ENCODE peak calls at places on chromosomes 1 and 21, in eight cellular contexts. D, H, N, M, X, T, I and S are unnamed samples. For H3K36me3, the result is how much of the 10 kb centered on the place peaks cover.

GRCh38 chr1:227395391-227396028 is 77.2 kb upstream of the CDC42BPA start:
- DNase-seq in H (peak), N (no peak), T (no peak), I (no peak), X (no peak), D (no peak), M (no peak), S (no peak)

GRCh38 chr1:8073116-8073855 is 47.2 kb upstream of the ERRFI1 start:
- DNase-seq in N (no peak), D (no peak), T (no peak), I (no peak), M (peak), H (no peak), X (no peak), S (peak)

GRCh38 chr1:65704318-65704717 is 88.4 kb upstream of the PDE4B start:
- DNase-seq in I (no peak), M (no peak), T (no peak), N (no peak), D (no peak), X (no peak), H (no peak), S (no peak)

GRCh38 chr1:183887826-183888819 is 83.2 kb downstream of the RGL1 start:
- DNase-seq in H (peak), D (no peak), I (no peak), M (no peak), X (peak), N (no peak), T (no peak), S (no peak)

GRCh38 chr21:38438476-38438893 is 59.8 kb downstream of the ERG start:
- DNase-seq in H (peak), I (no peak), N (peak), X (peak), M (peak), D (peak), T (peak), S (peak)

GRCh38 chr1:107390076-107390420 is 249.2 kb downstream of the NTNG1 start:
- DNase-seq in I (no peak), H (no peak), T (no peak), X (no peak), D (no peak), N (no peak), M (no peak), S (no peak)

GRCh38 chr21:36122977-36123376 is 11.9 kb upstream of the CBR3 start:
- DNase-seq in H (no peak), M (no peak), T (no peak), I (no peak), X (no peak), D (no peak), N (no peak), S (no peak)

GRCh38 chr1:224377676-224378006 is 21.0 kb downstream of the CNIH4 start:
- DNase-seq in I (no peak), X (peak), N (no peak), T (no peak), H (peak), M (no peak), D (no peak), S (no peak)

GRCh38 chr1:203754455-203754864 is 10.5 kb upstream of the LAX1 start:
- DNase-seq in T (no peak), N (no peak), M (no peak), D (no peak), I (peak), H (no peak), X (no peak), S (no peak)

GRCh38 chr21:33109574-33110339 is 39.8 kb downstream of the OLIG1 start:
- DNase-seq in N (peak), M (no peak), H (no peak), I (peak), T (peak), D (no peak), X (no peak), S (no peak)

GRCh38 chr1:53276902-53277281 is 38.6 kb upstream of the MAGOH start:
- DNase-seq in X (no peak), I (no peak), D (no peak), H (no peak), T (no peak), M (no peak), N (no peak), S (no peak)

GRCh38 chr1:153390938-153391710 is at the start of gene S100A8:
- DNase-seq in X (no peak), H (no peak), T (peak), M (peak), I (no peak), D (peak), N (peak), S (peak)

GRCh38 chr1:44326821-44327465 is 28.1 kb downstream of the ERI3 start:
- DNase-seq in D (no peak), T (no peak), I (no peak), X (no peak), H (peak), M (no peak), N (peak), S (no peak)

GRCh38 chr1:234954613-234955012 is 174.0 kb downstream of the TOMM20 start:
- DNase-seq in M (no peak), T (no peak), D (no peak), H (no peak), N (no peak), I (no peak), X (no peak), S (no peak)

GRCh38 chr1:228434674-228435073 is 18.0 kb upstream of the TRIM17 start:
- DNase-seq in I (peak), T (no peak), H (no peak), X (no peak), D (no peak), M (no peak), N (no peak), S (no peak)

GRCh38 chr1:232435746-232436145 is 194.2 kb downstream of the SIPA1L2 start:
- DNase-seq in N (no peak), X (peak), H (peak), T (no peak), D (peak), M (no peak), I (no peak), S (no peak)

GRCh38 chr1:23936481-23937176 is 23.0 kb upstream of the PNRC2 start:
- DNase-seq in N (peak), H (no peak), X (no peak), D (no peak), I (peak), M (no peak), T (no peak), S (no peak)

GRCh38 chr1:43460988-43461693 is 7.4 kb upstream of the HYI start:
- DNase-seq in I (no peak), X (peak), N (no peak), D (no peak), H (no peak), M (no peak), T (no peak), S (no peak)

GRCh38 chr21:44778983-44779382 is 22.6 kb downstream of the UBE2G2 start:
- DNase-seq in I (no peak), X (no peak), D (no peak), N (no peak), M (no peak), H (no peak), T (no peak), S (no peak)

GRCh38 chr1:64692911-64693310 is 52.0 kb upstream of the RAVER2 start:
- DNase-seq in N (no peak), I (no peak), M (no peak), T (no peak), H (no peak), X (no peak), D (no peak), S (no peak)

GRCh38 chr1:118928739-118929554 is 59.2 kb downstream of the TBX15 start:
- DNase-seq in X (peak), N (peak), M (no peak), H (peak), D (no peak), T (no peak), I (peak), S (no peak)

GRCh38 chr1:77605246-77606026 is 77.0 kb downstream of the ZZZ3 start:
- DNase-seq in X (peak), M (peak), H (peak), T (no peak), D (peak), I (no peak), N (no peak), S (peak)

GRCh38 chr1:78950801-78951200 is 55.7 kb downstream of the ADGRL4 start:
- DNase-seq in I (no peak), H (peak), D (no peak), T (no peak), M (no peak), N (no peak), X (peak), S (no peak)

GRCh38 chr1:51283977-51284376 is 46.4 kb downstream of the TTC39A start:
- DNase-seq in D (no peak), X (no peak), M (no peak), H (no peak), N (no peak), I (no peak), T (no peak), S (no peak)

GRCh38 chr21:34313116-34313515 is 50.7 kb upstream of the KCNE2 start:
- DNase-seq in M (no peak), D (no peak), T (no peak), X (peak), H (peak), N (no peak), I (no peak), S (no peak)

GRCh38 chr21:23613014-23613413 is 1994.3 kb downstream of the MRPL39 start:
- DNase-seq in D (no peak), T (no peak), M (no peak), H (no peak), I (no peak), X (no peak), N (no peak), S (no peak)

GRCh38 chr1:203381151-203381751 is 30.3 kb upstream of the FMOD start:
- DNase-seq in M (no peak), H (no peak), X (no peak), D (no peak), N (no peak), I (no peak), T (no peak), S (no peak)

GRCh38 chr1:30908886-30909777 is 574 bp upstream of the SDC3 start:
- DNase-seq in M (peak), H (no peak), N (peak), X (no peak), I (peak), D (no peak), T (peak), S (no peak)

GRCh38 chr1:31585736-31586365 is 9.5 kb downstream of the TINAGL1 start:
- DNase-seq in D (peak), M (no peak), T (no peak), N (no peak), X (no peak), H (no peak), I (no peak), S (no peak)

GRCh38 chr1:212754193-212754592 is 37.4 kb downstream of the NSL1 start:
- DNase-seq in D (no peak), H (no peak), X (no peak), M (no peak), T (no peak), N (no peak), I (peak), S (no peak)

GRCh38 chr1:157403203-157403602 is 149.1 kb downstream of the FCRL5 start:
- DNase-seq in H (no peak), T (no peak), M (no peak), D (no peak), I (peak), N (no peak), X (no peak), S (no peak)

GRCh38 chr1:58768332-58768731 is 15.5 kb downstream of the JUN start:
- DNase-seq in X (no peak), D (no peak), M (no peak), H (no peak), N (no peak), T (no peak), I (no peak), S (no peak)

GRCh38 chr1:117466761-117467160 is 99.5 kb downstream of the MAN1A2 start:
- DNase-seq in T (no peak), M (no peak), N (no peak), D (no peak), H (peak), I (no peak), X (peak), S (no peak)

DNA sequence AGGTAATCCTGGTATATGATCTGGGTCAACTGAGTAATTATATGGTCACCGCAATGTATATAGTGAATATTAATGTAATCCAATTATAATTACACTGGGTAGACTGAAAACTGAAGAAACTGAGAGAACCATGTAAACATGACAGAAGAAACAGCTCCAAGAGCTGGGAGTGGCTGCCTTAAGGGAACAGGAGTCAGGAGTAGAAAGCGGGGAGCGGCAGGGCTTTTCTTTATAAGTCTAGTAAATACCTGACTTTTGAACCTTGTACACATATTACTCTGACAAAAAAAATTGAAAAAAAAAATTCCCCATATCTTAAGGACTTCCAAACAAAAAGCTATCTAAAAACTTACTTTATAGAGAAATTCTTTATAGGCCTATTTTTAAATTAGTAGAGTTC is 33.7 kb downstream of the THAP3 start:
- DNase-seq in M (no peak), I (no peak), T (no peak), N (no peak), X (no peak), H (no peak), D (no peak), S (no peak)
- H3K36me3 ChIP-seq in M (under half), I (under half), T (under half), N (under half), X (under half), H (under half), D (under half), S (under half)

GRCh38 chr1:195345149-195345548 is 1263.1 kb downstream of the KCNT2 start:
- DNase-seq in M (no peak), H (no peak), I (peak), D (no peak), N (peak), T (peak), X (no peak), S (peak)
- TF ChIP-seq CTCF in M (no peak), H (no peak), I (peak), D (no peak), N (no peak), T (no peak), X (no peak), S (no peak)

DNA sequence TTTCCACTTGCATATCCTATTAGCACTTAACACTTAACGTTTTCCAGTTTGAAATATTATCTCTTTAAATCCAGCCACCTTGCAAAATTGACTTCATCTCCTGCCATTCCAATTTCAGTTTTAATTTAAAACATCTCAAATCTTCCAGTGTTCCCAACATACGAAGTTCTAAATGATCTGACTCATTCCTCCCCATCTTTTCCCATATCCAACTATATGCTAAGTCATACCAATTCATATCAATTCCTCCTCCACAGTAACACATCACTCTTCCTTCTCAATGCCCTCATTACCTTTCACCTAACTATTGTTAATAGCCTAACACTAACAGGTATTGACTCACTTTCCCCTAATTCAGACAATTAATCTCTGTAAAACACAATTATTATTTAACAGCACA is 2.8 kb downstream of the PSMA5 start:
- DNase-seq in X (no peak), H (no peak), T (no peak), N (no peak), I (no peak), M (no peak), D (no peak), S (no peak)
- H3K4me3 ChIP-seq in X (no peak), H (no peak), T (no peak), N (no peak), I (no peak), M (no peak), D (no peak), S (peak)

DNA sequence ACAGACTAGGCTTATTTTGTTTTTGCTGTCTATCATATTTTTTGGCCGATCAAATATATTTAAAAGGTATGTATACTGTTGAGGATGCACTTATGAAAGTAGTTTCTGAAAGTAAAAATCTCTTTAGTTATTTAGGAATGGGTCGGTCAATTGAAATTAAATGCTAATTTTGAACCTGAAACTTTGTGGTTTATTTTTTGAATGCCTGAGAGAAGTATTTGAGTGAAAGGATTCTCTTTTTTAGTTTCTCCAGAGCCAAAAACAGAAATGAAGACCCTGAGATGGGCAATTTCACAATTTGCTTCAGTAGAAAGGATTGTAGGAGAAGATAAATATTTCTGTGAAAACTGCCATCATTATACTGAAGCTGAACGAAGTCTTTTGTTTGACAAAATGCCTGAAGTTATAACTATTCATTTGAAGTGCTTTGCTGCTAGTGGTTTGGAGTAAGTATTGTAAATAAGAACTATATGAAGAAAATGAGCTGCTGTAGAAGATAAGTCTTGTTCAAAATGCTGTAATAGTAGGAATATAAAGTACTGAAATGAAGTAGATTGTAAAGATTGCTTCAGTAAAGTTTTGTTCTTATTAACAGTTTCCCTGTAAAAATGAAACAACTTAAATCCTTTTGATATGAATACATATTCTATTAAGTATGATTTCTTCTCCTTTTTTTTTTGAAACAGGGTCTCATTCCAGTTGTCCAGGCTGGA is 11.5 kb downstream of the USP1 start:
- DNase-seq in D (no peak), T (no peak), H (no peak), N (no peak), X (no peak), M (no peak), I (no peak), S (no peak)
- H3K36me3 ChIP-seq in D (under half), T (half or more), H (under half), N (half or more), X (under half), M (half or more), I (half or more), S (under half)